ENCODE peak calls at places on chromosomes 4 and X, in six cellular contexts. R is GM23338, N is upper lobe of left lung, W is HCT116, K is Panc1, H is K562. Q is an unnamed sample. For H3K4me1, the result is how much of the 10 kb centered on the place peaks cover.

GRCh38 chr4:71595576-71596108 is 188.2 kb downstream of the GC start:
- ATAC-seq in N (no peak), K (no peak), W (no peak), H (no peak), R (no peak), Q (no peak)

GRCh38 chr4:95505801-95506200 is 43.0 kb downstream of the UNC5C start:
- ATAC-seq in R (no peak), H (no peak), W (no peak), N (no peak), K (no peak), Q (no peak)

GRCh38 chr4:164706675-164707074 is 47.3 kb upstream of the SMIM31 start:
- ATAC-seq in H (no peak), N (no peak), R (peak), K (no peak), W (no peak), Q (no peak)

GRCh38 chr4:143482753-143483362 is 30.6 kb upstream of the SMARCA5 start:
- ATAC-seq in R (no peak), W (peak), K (no peak), N (peak), H (peak), Q (peak)

GRCh38 chrX:124217289-124218251 is 114.9 kb upstream of the TEX13D start:
- ATAC-seq in W (no peak), H (peak), N (peak), K (no peak), R (peak), Q (no peak)

GRCh38 chrX:138037548-138037947 is 471.6 kb downstream of the ZIC3 start:
- ATAC-seq in W (no peak), R (no peak), N (no peak), H (no peak), K (no peak), Q (no peak)

GRCh38 chr4:1928356-1929235 is 57.4 kb downstream of the NSD2 start:
- ATAC-seq in W (peak), R (no peak), H (no peak), K (peak), N (no peak), Q (no peak)

GRCh38 chrX:38816158-38816557 is 14.9 kb downstream of the MID1IP1 start:
- ATAC-seq in H (peak), W (no peak), R (no peak), K (no peak), N (no peak), Q (no peak)

GRCh38 chr4:173420324-173420752 is 21.4 kb upstream of the SCRG1 start:
- ATAC-seq in H (peak), R (no peak), W (peak), N (no peak), K (no peak), Q (no peak)

GRCh38 chr4:56908206-56909082 is 744 bp downstream of the REST start:
- ATAC-seq in W (peak), R (peak), H (peak), N (peak), K (peak), Q (peak)

GRCh38 chrX:129706395-129707072 is 32.2 kb upstream of the XPNPEP2 start:
- ATAC-seq in H (no peak), N (no peak), W (no peak), R (no peak), K (no peak), Q (no peak)

GRCh38 chr4:37138019-37138653 is 106.4 kb upstream of the NWD2 start:
- ATAC-seq in N (no peak), K (no peak), R (no peak), H (no peak), W (no peak), Q (no peak)

GRCh38 chrX:23844502-23845138 is 61.6 kb downstream of the SAT1 start:
- ATAC-seq in W (no peak), K (peak), R (no peak), N (peak), H (peak), Q (no peak)

GRCh38 chrX:5936438-5936837 is 292.2 kb downstream of the NLGN4X start:
- ATAC-seq in H (no peak), K (no peak), N (peak), W (no peak), R (no peak), Q (peak)

GRCh38 chr4:121690001-121690400 is 6.8 kb downstream of the ANXA5 start:
- ATAC-seq in K (peak), R (no peak), N (no peak), W (no peak), H (peak), Q (no peak)

GRCh38 chr4:173528378-173529321 is 1.4 kb downstream of the HAND2 start:
- ATAC-seq in N (no peak), K (peak), H (peak), R (peak), W (no peak), Q (peak)

GRCh38 chr4:5632043-5632440 is 76.3 kb downstream of the EVC2 start:
- ATAC-seq in K (no peak), W (no peak), H (no peak), R (no peak), N (no peak), Q (no peak)

GRCh38 chrX:74535211-74535621 is 79.2 kb downstream of the RLIM start:
- ATAC-seq in N (peak), R (peak), W (peak), K (peak), H (peak), Q (peak)

GRCh38 chr4:80446664-80447063 is 111.1 kb downstream of the CFAP299 start:
- ATAC-seq in N (no peak), R (no peak), H (no peak), W (no peak), K (no peak), Q (no peak)

GRCh38 chr4:80448056-80448455 is 112.5 kb downstream of the CFAP299 start:
- ATAC-seq in N (no peak), W (no peak), R (no peak), H (no peak), K (no peak), Q (no peak)

GRCh38 chr4:80446248-80446647 is 110.7 kb downstream of the CFAP299 start:
- ATAC-seq in K (no peak), W (no peak), H (no peak), N (no peak), R (no peak), Q (no peak)

GRCh38 chr4:80452055-80452454 is 116.5 kb downstream of the CFAP299 start:
- ATAC-seq in N (no peak), H (peak), K (no peak), W (no peak), R (no peak), Q (no peak)

GRCh38 chr4:80447493-80447892 is 112.0 kb downstream of the CFAP299 start:
- ATAC-seq in K (no peak), R (no peak), N (no peak), H (peak), W (no peak), Q (no peak)
- H3K4me1 ChIP-seq in K (under half), R (under half), N (under half), H (under half), W (under half), Q (under half)

GRCh38 chrX:136608295-136608933 is 39.5 kb upstream of the CD40LG start:
- ATAC-seq in R (peak), H (no peak), W (peak), N (no peak), K (peak), Q (no peak)
- TF ChIP-seq CTCF in R (peak), H (peak), W (peak), N (peak), K (peak), Q (no peak)

GRCh38 chr4:16205298-16206164 is 20.7 kb downstream of the TAPT1 start:
- ATAC-seq in R (peak), K (peak), W (peak), N (peak), H (peak), Q (peak)
- TF ChIP-seq POLR2AphosphoS5 in R (no peak), K (no peak), W (no peak), N (no peak), H (no peak), Q (no peak)

DNA sequence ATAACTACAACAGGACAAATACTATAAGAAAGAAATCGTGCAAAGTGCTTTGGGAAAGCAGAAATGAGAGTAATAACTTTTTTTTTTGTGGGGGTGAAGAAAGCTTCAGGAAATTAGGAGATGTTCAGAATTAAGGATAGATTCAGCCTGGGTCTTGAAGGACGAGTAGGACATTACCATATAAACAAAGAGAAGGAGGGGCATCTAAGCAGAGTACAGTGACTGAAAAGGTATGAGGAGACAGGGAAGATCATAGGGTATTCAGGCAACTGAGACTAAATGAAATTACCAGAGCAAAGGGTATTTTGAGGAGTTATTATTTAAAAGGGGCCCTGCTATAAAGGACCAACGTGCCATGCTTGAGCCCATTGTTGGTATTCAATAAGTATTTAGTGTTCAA is 3.1 kb upstream of the STAP1 start:
- ATAC-seq in K (no peak), N (no peak), R (peak), W (no peak), H (no peak), Q (no peak)
- H3K4me1 ChIP-seq in K (under half), N (under half), R (under half), W (under half), H (under half), Q (under half)

DNA sequence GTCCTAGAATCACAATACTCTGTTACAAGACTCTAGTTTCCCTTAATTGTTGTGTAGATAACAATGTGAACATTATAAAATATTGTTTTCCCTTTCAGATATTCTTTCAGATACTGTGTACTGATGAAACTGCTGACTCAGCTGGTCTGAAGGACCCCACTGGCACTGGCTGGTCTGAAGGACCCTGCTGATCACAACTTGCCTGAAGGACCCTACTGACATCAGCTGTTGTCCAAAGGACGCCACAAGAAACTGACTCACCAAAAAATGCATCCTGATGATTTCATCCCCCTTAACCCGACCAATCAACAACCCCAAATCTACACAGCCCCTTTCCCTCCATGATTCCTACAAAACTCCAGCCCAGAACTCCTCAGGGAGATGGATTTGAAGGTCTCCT is 258.8 kb upstream of the GNPDA2 start:
- ATAC-seq in K (no peak), R (no peak), W (no peak), H (no peak), N (no peak), Q (no peak)
- TF ChIP-seq CTCF in K (no peak), R (no peak), W (no peak), H (no peak), N (no peak), Q (no peak)

Q was measured in gastroesophageal sphincter.